ENCODE peak calls at places on chromosomes 5 and 9, in eight cellular contexts. S is left ventricle myocardium superior; L is activated T-cell treated with anti-CD3 and anti-CD28 coated beads, Interleukin-2, amount 50 U/mL, for 72 hours; W is sciatic nerve; J is CD4-positive, alpha-beta T cell; M is heart right ventricle; B is K562; G is stimulated activated naive CD8-positive, alpha-beta T cell treated with anti-CD3 and anti-CD28 coated beads, Interleukin-15, Interleukin-2, amounts not matched to agents 100 U/mL and 50 U/mL, for 24 hours. F is an unnamed sample.

GRCh38 chr9:116574027-116574679 is 113.0 kb upstream of the TRIM32 start:
- ATAC-seq in W (no peak), S (peak), B (no peak), J (no peak), L (no peak), G (no peak), M (peak), F (no peak)

GRCh38 chr5:143117821-143118220 is 285.7 kb downstream of the NR3C1 start:
- ATAC-seq in M (no peak), W (no peak), B (no peak), L (no peak), S (peak), G (no peak), J (no peak), F (no peak)

GRCh38 chr9:129102791-129103594 is 7.6 kb downstream of the CRAT start:
- ATAC-seq in M (peak), G (no peak), L (peak), W (peak), J (no peak), B (peak), S (peak), F (peak)

GRCh38 chr9:87381746-87382145 is 115.9 kb upstream of the DAPK1 start:
- ATAC-seq in L (no peak), S (no peak), W (peak), M (no peak), G (no peak), B (no peak), J (no peak), F (no peak)

GRCh38 chr9:128901822-128902221 is 19.0 kb upstream of the PHYHD1 start:
- ATAC-seq in J (peak), M (no peak), W (no peak), G (no peak), S (no peak), L (no peak), B (no peak), F (peak)

GRCh38 chr5:138110266-138110963 is 26.6 kb downstream of the WNT8A start:
- ATAC-seq in B (no peak), L (no peak), S (no peak), W (no peak), G (no peak), J (no peak), M (no peak), F (no peak)

GRCh38 chr5:56003633-56004032 is 8.9 kb upstream of the IL6ST start:
- ATAC-seq in M (no peak), J (no peak), B (no peak), S (no peak), W (peak), G (no peak), L (no peak), F (no peak)

GRCh38 chr5:125348936-125349335 is 602.5 kb upstream of the ZNF608 start:
- ATAC-seq in W (no peak), J (no peak), G (no peak), L (no peak), B (no peak), M (no peak), S (no peak), F (no peak)

GRCh38 chr9:71725590-71726338 is 42.5 kb downstream of the CEMIP2 start:
- ATAC-seq in W (no peak), L (no peak), J (no peak), S (no peak), M (no peak), G (no peak), B (peak), F (no peak)

GRCh38 chr5:139816566-139816965 is 21.0 kb downstream of the PSD2 start:
- ATAC-seq in B (no peak), L (no peak), S (no peak), G (no peak), M (no peak), J (no peak), W (no peak), F (no peak)

GRCh38 chr9:72477862-72478564 is 43.4 kb upstream of the TMC1 start:
- ATAC-seq in L (peak), S (peak), G (peak), J (no peak), M (peak), B (peak), W (peak), F (peak)

GRCh38 chr5:95973793-95974325 is 12.2 kb upstream of the ELL2 start:
- ATAC-seq in J (no peak), W (no peak), B (peak), M (peak), L (peak), S (no peak), G (peak), F (peak)

GRCh38 chr5:130759061-130759460 is 406.0 kb downstream of the HINT1 start:
- ATAC-seq in B (no peak), L (no peak), W (no peak), S (no peak), J (no peak), M (no peak), G (no peak), F (no peak)

GRCh38 chr9:87749335-87750035 is 23.6 kb downstream of the CTSL start:
- ATAC-seq in B (no peak), G (no peak), M (peak), W (no peak), J (no peak), L (no peak), S (peak), F (no peak)

GRCh38 chr9:82560457-82560904 is 502.5 kb downstream of the RASEF start:
- ATAC-seq in B (no peak), M (no peak), W (no peak), L (no peak), G (no peak), J (no peak), S (no peak), F (no peak)